ENCODE peak calls at places on chromosomes 1 and 21, in five cellular contexts. T is coronary artery; K is fibroblast of lung; P is CD8-positive, alpha-beta T cell; R is lower lobe of right lung. Y is an unnamed sample.
A peak's percentile ranks its signal among the peaks of the same experiment; 100 is the strongest.

GRCh38 chr1:232292818-232293217 is 337.1 kb downstream of the SIPA1L2 start:
- DNase-seq in R (no peak), T (no peak), K (no peak), P (no peak), Y (no peak)

GRCh38 chr1:83641828-83642443 is 357.0 kb downstream of the TTLL7 start:
- DNase-seq in P (no peak), R (no peak), T (no peak), K (peak; percentile 62), Y (no peak)

GRCh38 chr1:237341391-237341790 is 299.4 kb downstream of the RYR2 start:
- DNase-seq in P (no peak), R (no peak), K (no peak), T (no peak), Y (no peak)

GRCh38 chr21:39071623-39072214 is 111.5 kb downstream of the PSMG1 start:
- DNase-seq in T (no peak), P (no peak), R (no peak), K (peak; percentile 58), Y (peak; percentile 56)

GRCh38 chr1:1264868-1265272 is 8.8 kb downstream of the UBE2J2 start:
- DNase-seq in T (no peak), K (peak; percentile 97), R (no peak), P (no peak), Y (peak; percentile 98)

GRCh38 chr1:185934476-185935189 is 200.4 kb downstream of the HMCN1 start:
- DNase-seq in P (no peak), K (peak; percentile 56), T (no peak), R (no peak), Y (peak; percentile 45)

GRCh38 chr1:228734881-228735801 is at the start of gene RHOU:
- DNase-seq in K (peak; percentile 53), R (peak; percentile 87), T (peak; percentile 88), P (peak; percentile 68), Y (no peak)

GRCh38 chr1:147292635-147293251 is 50.3 kb downstream of the CHD1L start:
- DNase-seq in T (no peak), K (peak; percentile 93), P (no peak), R (no peak), Y (peak; percentile 96)

GRCh38 chr1:47432071-47433036 is 5.5 kb upstream of the FOXD2 start:
- DNase-seq in R (peak; percentile 68), K (peak; percentile 74), T (no peak), P (peak; percentile 65), Y (no peak)

GRCh38 chr1:2242814-2243725 is 15.0 kb downstream of the SKI start:
- DNase-seq in P (no peak), K (peak; percentile 31), T (peak; percentile 70), R (peak; percentile 51), Y (no peak)

GRCh38 chr1:41779350-41779749 is 139.4 kb downstream of the HIVEP3 start:
- DNase-seq in K (no peak), R (no peak), T (no peak), P (no peak), Y (no peak)
- TF ChIP-seq CTCF in K (no peak), R (no peak), T (no peak), P (no peak), Y (no peak)

GRCh38 chr1:40769815-40770214 is 13.8 kb upstream of the KCNQ4 start:
- DNase-seq in T (peak; percentile 68), K (no peak), P (no peak), R (no peak), Y (no peak)
- TF ChIP-seq CTCF in T (no peak), K (no peak), P (no peak), R (no peak), Y (peak; percentile 17)

GRCh38 chr21:35411434-35411833 is 362.3 kb upstream of the RUNX1 start:
- DNase-seq in T (no peak), P (no peak), R (no peak), K (no peak), Y (no peak)
- TF ChIP-seq CTCF in T (no peak), P (no peak), R (no peak), K (no peak), Y (no peak)

DNA sequence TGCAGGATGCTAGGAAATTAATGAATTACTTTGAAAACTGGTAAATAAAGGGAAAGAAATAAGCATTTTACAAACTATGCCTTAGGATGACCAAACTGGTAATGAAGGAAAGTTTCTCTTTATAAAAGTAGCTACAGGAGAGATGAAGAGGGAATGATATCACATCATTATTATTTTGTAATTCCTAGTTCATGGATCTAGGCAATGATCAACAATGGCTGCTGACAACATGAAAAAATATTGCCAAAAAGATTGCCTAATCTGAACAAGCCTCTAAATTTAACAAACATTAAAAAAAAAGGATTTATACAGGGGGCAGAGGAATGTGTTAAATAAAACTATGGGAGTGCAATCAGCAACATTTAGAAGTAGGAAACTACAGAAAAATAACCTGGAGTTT is 38.9 kb downstream of the NOS1AP start:
- DNase-seq in P (no peak), R (no peak), K (no peak), T (no peak), Y (no peak)
- TF ChIP-seq CTCF in P (no peak), R (no peak), K (no peak), T (no peak), Y (no peak)

GRCh38 chr21:35256468-35256988 is 207.4 kb upstream of the RUNX1 start:
- DNase-seq in T (peak; percentile 82), R (peak; percentile 83), P (no peak), K (peak; percentile 99), Y (peak; percentile 95)
- TF ChIP-seq CTCF in T (no peak), R (no peak), P (no peak), K (no peak), Y (no peak)

GRCh38 chr1:218613105-218613504 is 268.0 kb downstream of the TGFB2 start:
- DNase-seq in R (no peak), P (no peak), T (no peak), K (no peak), Y (no peak)
- TF ChIP-seq CTCF in R (no peak), P (no peak), T (no peak), K (no peak), Y (no peak)

DNA sequence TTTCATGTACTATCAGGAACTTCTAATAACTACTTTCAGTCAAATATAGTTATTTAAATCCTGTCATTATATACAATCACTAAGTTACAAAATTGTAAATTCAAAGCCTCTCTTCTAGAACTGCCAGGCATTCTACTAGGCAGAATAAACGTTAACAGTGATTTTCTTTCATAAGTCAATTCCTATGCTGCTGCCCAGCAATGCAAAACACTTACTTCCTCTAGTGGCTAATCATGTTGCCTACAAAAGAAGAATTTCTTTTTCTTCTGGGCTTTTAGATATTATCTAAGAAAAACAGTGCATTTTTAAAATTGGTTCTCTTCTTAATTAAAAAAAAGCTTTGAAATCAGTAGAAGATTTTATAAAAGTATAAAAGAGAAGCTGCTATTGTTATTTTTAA is 509.8 kb upstream of the ADAMTS5 start:
- DNase-seq in R (no peak), K (peak; percentile 80), T (no peak), P (no peak), Y (peak; percentile 19)
- TF ChIP-seq CTCF in R (peak; percentile 47), K (peak; percentile 67), T (peak; percentile 41), P (no peak), Y (peak; percentile 47)

GRCh38 chr1:203615182-203615581 is 11.4 kb upstream of the ATP2B4 start:
- DNase-seq in T (no peak), R (no peak), K (no peak), P (no peak), Y (no peak)
- TF ChIP-seq CTCF in T (no peak), R (no peak), K (no peak), P (no peak), Y (no peak)

DNA sequence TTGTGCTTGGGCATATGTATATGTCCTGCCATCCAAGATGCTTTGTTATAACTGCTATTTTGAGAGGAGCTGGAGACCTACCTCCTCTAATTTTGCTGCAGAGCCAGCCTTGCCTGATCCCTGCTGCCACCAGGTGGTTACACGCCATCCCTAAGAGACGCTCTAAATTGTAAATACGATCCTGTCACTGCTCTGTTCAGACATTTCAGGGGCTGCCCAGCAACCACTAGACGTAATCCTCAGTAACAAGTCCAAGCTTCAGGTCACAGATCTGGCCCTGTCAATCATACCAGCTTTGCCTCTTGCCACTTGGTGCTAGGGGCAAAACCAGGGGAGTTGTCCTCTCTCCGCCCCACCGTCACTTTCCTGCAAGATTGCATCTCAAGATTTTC is 32.9 kb downstream of the GPA33 start:
- DNase-seq in T (no peak), R (no peak), P (no peak), K (peak; percentile 20), Y (no peak)
- TF ChIP-seq CTCF in T (no peak), R (peak; percentile 21), P (no peak), K (no peak), Y (peak; percentile 19)